ENCODE peak calls at places on chromosomes 2 and 18, in four cellular contexts. One of them, this sample, is unnamed.

GRCh38 chr2:62014102-62014501 is 108.6 kb downstream of the COMMD1 start:
- DNase-seq in HCT116: no peak
- DNase-seq in HepG2: peak; percentile 38
- DNase-seq in GM12878: no peak
- DNase-seq in this sample: no peak

GRCh38 chr2:168118733-168119518 is 128.5 kb downstream of the STK39 start:
- DNase-seq in GM12878: no peak
- DNase-seq in HCT116: peak; percentile 21
- DNase-seq in HepG2: peak; percentile 71
- DNase-seq in this sample: no peak

GRCh38 chr2:1488851-1489250 is 75.6 kb downstream of the TPO start:
- DNase-seq in HepG2: no peak
- DNase-seq in HCT116: no peak
- DNase-seq in GM12878: no peak
- DNase-seq in this sample: no peak

GRCh38 chr2:137220438-137220998 is 455.2 kb downstream of the THSD7B start:
- DNase-seq in GM12878: no peak
- DNase-seq in HCT116: no peak
- DNase-seq in HepG2: no peak
- DNase-seq in this sample: no peak

GRCh38 chr18:56374005-56374655 is 264.3 kb downstream of the TXNL1 start:
- DNase-seq in HCT116: no peak
- DNase-seq in GM12878: no peak
- DNase-seq in HepG2: no peak
- DNase-seq in this sample: no peak

GRCh38 chr2:48771241-48772014 is 15.9 kb upstream of the LHCGR start:
- DNase-seq in GM12878: no peak
- DNase-seq in HepG2: no peak
- DNase-seq in HCT116: no peak
- DNase-seq in this sample: no peak

GRCh38 chr2:196088209-196088608 is 19.6 kb upstream of the DNAH7 start:
- DNase-seq in HCT116: no peak
- DNase-seq in HepG2: peak; percentile 88
- DNase-seq in GM12878: no peak
- DNase-seq in this sample: no peak

GRCh38 chr18:394997-395383 is 105.5 kb downstream of the COLEC12 start:
- DNase-seq in HCT116: no peak
- DNase-seq in GM12878: no peak
- DNase-seq in HepG2: no peak
- DNase-seq in this sample: no peak

GRCh38 chr2:85312404-85312803 is 15.4 kb downstream of the TGOLN2 start:
- DNase-seq in HepG2: no peak
- DNase-seq in GM12878: no peak
- DNase-seq in HCT116: no peak
- DNase-seq in this sample: no peak

GRCh38 chr2:235669269-235669831 is 175.5 kb downstream of the AGAP1 start:
- DNase-seq in GM12878: no peak
- DNase-seq in HCT116: peak; percentile 77
- DNase-seq in HepG2: peak; percentile 69
- DNase-seq in this sample: peak; percentile 72

GRCh38 chr2:73239776-73240175 is 5.7 kb downstream of the CCT7 start:
- DNase-seq in HCT116: no peak
- DNase-seq in GM12878: no peak
- DNase-seq in HepG2: no peak
- DNase-seq in this sample: no peak

GRCh38 chr18:29556070-29556469 is 1379.1 kb upstream of the CDH2 start:
- DNase-seq in HCT116: no peak
- DNase-seq in HepG2: no peak
- DNase-seq in GM12878: no peak
- DNase-seq in this sample: peak; percentile 9

GRCh38 chr2:83103602-83104001 is 1355.5 kb downstream of the SUCLG1 start:
- DNase-seq in HCT116: no peak
- DNase-seq in GM12878: no peak
- DNase-seq in HepG2: no peak
- DNase-seq in this sample: no peak

GRCh38 chr18:8536226-8536625 is 73.0 kb upstream of the RAB12 start:
- DNase-seq in HCT116: no peak
- DNase-seq in HepG2: no peak
- DNase-seq in GM12878: no peak
- DNase-seq in this sample: peak; percentile 45

GRCh38 chr2:22055784-22056620 is 932.2 kb downstream of the TDRD15 start:
- DNase-seq in GM12878: no peak
- DNase-seq in HepG2: peak; percentile 97
- DNase-seq in HCT116: no peak
- DNase-seq in this sample: no peak

GRCh38 chr2:31999438-31999837 is 11.4 kb downstream of the MEMO1 start:
- DNase-seq in GM12878: no peak
- DNase-seq in HepG2: no peak
- DNase-seq in HCT116: no peak
- DNase-seq in this sample: no peak

GRCh38 chr2:110873597-110874525 is 141.5 kb downstream of the ACOXL start:
- DNase-seq in HCT116: no peak
- DNase-seq in HepG2: no peak
- DNase-seq in GM12878: no peak
- DNase-seq in this sample: no peak
- TF ChIP-seq CEBPB in HCT116: no peak
- TF ChIP-seq CEBPB in HepG2: no peak
- TF ChIP-seq CEBPB in GM12878: no peak
- TF ChIP-seq CEBPB in this sample: no peak

GRCh38 chr2:159035790-159036411 is 67.5 kb downstream of the TANC1 start:
- DNase-seq in HepG2: peak; percentile 83
- DNase-seq in HCT116: peak; percentile 62
- DNase-seq in GM12878: no peak
- DNase-seq in this sample: no peak
- TF ChIP-seq YY1 in HepG2: no peak
- TF ChIP-seq YY1 in HCT116: no peak
- TF ChIP-seq YY1 in GM12878: no peak
- TF ChIP-seq YY1 in this sample: no peak

GRCh38 chr18:7415081-7415894 is 151.8 kb upstream of the PTPRM start:
- DNase-seq in GM12878: no peak
- DNase-seq in HepG2: no peak
- DNase-seq in HCT116: no peak
- DNase-seq in this sample: no peak
- TF ChIP-seq CEBPB in GM12878: no peak
- TF ChIP-seq CEBPB in HepG2: no peak
- TF ChIP-seq CEBPB in HCT116: no peak
- TF ChIP-seq CEBPB in this sample: no peak

DNA sequence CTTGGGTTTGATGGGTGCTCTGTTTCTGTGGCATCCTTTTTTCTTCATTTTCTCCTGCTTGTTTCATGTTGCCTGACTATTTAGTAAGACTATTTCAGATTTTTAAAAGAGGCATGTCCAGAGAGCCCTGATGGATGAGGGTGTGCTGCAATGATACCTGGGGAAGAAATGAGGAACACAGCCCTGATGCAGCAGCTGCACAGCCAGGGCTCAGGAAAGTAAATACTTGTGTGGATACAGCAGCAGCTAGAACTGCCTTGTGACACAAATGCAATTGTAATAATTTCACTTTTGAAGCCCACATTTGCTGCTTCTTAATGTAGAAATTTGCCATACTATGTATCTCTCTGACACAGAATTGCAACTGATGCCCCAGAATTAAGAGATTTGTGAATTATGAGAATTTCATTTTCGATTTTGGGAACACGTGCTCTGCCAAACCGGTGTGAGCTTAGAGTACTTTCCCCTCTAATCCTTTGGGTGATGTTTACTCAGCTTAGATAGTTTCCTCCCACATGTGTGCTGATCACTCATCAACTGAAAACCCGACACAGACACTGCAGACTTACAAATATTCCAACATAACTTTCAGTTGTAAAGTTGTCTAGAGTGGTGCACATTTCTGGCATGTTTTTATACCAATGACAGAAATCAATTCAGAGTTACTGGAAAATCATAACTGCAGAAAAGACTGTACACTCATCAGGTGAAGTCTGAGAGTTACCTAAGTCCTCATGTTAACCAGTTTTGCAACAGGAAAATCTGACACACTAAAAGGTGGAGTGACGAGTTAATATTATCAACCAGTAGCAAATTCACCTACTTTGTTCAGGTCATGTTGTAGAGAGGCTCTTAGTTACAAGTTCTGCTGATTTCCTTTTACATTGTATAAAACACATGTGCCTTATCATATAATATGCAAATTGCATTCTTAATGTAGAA is 383.4 kb downstream of the CBLN2 start:
- DNase-seq in GM12878: no peak
- DNase-seq in HCT116: no peak
- DNase-seq in HepG2: no peak
- DNase-seq in this sample: no peak
- TF ChIP-seq YY1 in GM12878: no peak
- TF ChIP-seq YY1 in HCT116: no peak
- TF ChIP-seq YY1 in HepG2: no peak
- TF ChIP-seq YY1 in this sample: no peak

DNA sequence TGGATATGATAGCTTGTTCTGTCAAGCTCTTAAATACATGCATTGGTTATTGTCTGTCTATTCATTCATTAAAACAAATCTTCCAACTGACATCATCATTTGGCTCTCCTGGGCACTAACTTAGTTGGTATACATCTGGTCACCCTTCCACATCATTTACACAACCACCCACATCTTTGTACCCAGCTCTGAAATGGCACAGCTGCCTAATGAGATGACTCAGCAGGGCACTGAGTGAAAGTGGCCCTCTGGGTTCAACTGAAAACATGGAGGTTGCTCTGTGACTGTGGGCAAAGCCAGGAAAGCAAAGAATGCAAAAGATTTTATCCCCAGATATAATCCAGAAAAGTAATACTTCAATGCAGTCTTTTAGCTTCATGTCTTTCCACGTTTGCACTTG is 234.0 kb upstream of the MAP2 start:
- DNase-seq in GM12878: no peak
- DNase-seq in HepG2: no peak
- DNase-seq in HCT116: no peak
- DNase-seq in this sample: no peak
- TF ChIP-seq CEBPB in GM12878: no peak
- TF ChIP-seq CEBPB in HepG2: no peak
- TF ChIP-seq CEBPB in HCT116: no peak
- TF ChIP-seq CEBPB in this sample: no peak

GRCh38 chr2:219507555-219508443 is 6.5 kb upstream of the ASIC4 start:
- DNase-seq in HCT116: no peak
- DNase-seq in HepG2: no peak
- DNase-seq in GM12878: no peak
- DNase-seq in this sample: no peak

GRCh38 chr2:219508444-219508734 is 5.9 kb upstream of the ASIC4 start:
- DNase-seq in HepG2: no peak
- DNase-seq in HCT116: no peak
- DNase-seq in GM12878: no peak
- DNase-seq in this sample: no peak

GRCh38 chr2:219510512-219511135 is 3.7 kb upstream of the ASIC4 start:
- DNase-seq in HepG2: no peak
- DNase-seq in GM12878: no peak
- DNase-seq in HCT116: no peak
- DNase-seq in this sample: no peak

GRCh38 chr2:219509780-219510511 is 4.3 kb upstream of the ASIC4 start:
- DNase-seq in HCT116: no peak
- DNase-seq in GM12878: no peak
- DNase-seq in HepG2: peak; percentile 60
- DNase-seq in this sample: no peak

DNA sequence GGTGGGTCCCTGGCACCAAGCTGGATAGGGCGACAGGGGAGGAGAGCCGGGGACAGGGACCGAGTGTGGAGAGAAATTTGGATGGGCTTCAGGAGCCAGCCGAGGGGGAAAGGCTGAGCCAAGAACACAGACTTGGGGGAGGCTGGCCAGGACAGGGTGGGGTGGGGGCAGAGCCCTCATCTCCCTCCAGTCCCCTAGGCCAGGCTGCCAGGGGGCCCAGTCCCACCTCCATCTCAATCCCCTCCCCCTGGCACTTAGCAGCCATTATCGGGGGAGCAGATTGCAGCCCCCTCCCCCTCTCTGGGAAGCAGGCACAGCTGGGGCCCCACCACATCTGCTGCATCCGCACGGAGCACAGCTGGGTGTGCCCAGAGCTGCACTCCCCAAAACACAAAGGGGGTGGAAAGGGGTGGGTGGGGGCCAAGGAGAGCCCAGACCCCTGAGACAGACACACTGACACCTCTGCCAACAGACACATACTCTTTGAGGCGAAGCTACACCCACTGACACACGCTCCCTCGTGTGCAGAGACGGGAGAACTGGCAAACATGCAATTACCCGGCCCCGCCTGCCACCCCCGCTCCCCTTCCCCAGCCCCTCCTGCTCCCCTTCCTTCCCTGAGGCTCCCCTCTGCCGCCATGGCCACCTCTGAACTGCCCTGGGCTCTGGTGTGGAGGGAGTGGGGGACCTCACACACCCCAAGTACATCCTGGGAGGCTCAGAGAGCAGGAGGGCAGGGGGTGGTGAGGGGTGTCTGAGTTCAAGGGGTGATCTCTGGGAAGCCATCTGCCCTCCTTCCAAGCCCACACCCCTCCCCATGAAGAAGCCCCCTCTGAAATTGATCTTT is 5.1 kb upstream of the ASIC4 start:
- DNase-seq in HepG2: no peak
- DNase-seq in HCT116: no peak
- DNase-seq in GM12878: no peak
- DNase-seq in this sample: no peak
- TF ChIP-seq YY1 in HepG2: no peak
- TF ChIP-seq YY1 in HCT116: no peak
- TF ChIP-seq YY1 in GM12878: no peak
- TF ChIP-seq YY1 in this sample: peak; percentile 52

GRCh38 chr2:217705461-217705860 is 297.3 kb downstream of the TNS1 start:
- DNase-seq in GM12878: no peak
- DNase-seq in HepG2: no peak
- DNase-seq in HCT116: no peak
- DNase-seq in this sample: no peak
- TF ChIP-seq CEBPB in GM12878: no peak
- TF ChIP-seq CEBPB in HepG2: no peak
- TF ChIP-seq CEBPB in HCT116: no peak
- TF ChIP-seq CEBPB in this sample: no peak

GRCh38 chr2:159065313-159065712 is 96.9 kb downstream of the TANC1 start:
- DNase-seq in HepG2: no peak
- DNase-seq in HCT116: no peak
- DNase-seq in GM12878: no peak
- DNase-seq in this sample: no peak
- TF ChIP-seq YY1 in HepG2: no peak
- TF ChIP-seq YY1 in HCT116: no peak
- TF ChIP-seq YY1 in GM12878: no peak
- TF ChIP-seq YY1 in this sample: no peak

DNA sequence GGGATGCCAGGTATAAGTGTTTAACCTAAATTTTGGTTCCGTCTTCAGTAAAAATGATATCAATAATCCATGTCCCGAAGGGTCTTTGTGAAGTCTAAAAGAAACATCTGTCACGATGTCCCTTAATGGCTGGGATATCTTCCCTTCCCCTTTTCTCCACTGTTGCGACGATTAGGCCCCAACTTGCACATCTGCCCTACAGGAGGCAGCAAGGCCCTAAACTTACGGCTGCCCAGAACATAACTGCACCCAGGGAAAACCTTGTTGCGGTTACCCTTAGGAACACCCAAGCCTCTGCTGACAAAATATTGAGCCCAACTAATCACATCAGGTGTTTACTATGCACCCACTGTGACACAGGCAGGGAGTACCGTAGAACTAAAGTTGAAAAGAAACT is 1.2 kb upstream of the SMAD2 start:
- DNase-seq in HCT116: no peak
- DNase-seq in GM12878: no peak
- DNase-seq in HepG2: no peak
- DNase-seq in this sample: no peak
- TF ChIP-seq CEBPB in HCT116: no peak
- TF ChIP-seq CEBPB in GM12878: no peak
- TF ChIP-seq CEBPB in HepG2: no peak
- TF ChIP-seq CEBPB in this sample: no peak

This sample was measured in H1.